ENCODE peak calls at places on chromosomes 16 and 17, in five cellular contexts. O is Panc1, D is adrenal gland, N is spleen, F is PC-3. Z is an unnamed sample.

GRCh38 chr16:87832137-87832527 is 37.2 kb downstream of the SLC7A5 start:
- DNase-seq in N (no peak), O (no peak), D (no peak), F (no peak), Z (no peak)

GRCh38 chr17:47099451-47099986 is 89.6 kb downstream of the CDC27 start:
- DNase-seq in D (no peak), F (no peak), N (no peak), O (no peak), Z (no peak)

GRCh38 chr17:54754560-54754959 is 146.1 kb upstream of the TOM1L1 start:
- DNase-seq in F (no peak), O (no peak), D (no peak), N (peak), Z (no peak)

GRCh38 chr16:57268804-57269800 is 15.4 kb downstream of the PLLP start:
- DNase-seq in N (no peak), O (no peak), F (no peak), D (peak), Z (no peak)

GRCh38 chr17:55089955-55090573 is 121.5 kb downstream of the STXBP4 start:
- DNase-seq in O (no peak), N (no peak), D (no peak), F (peak), Z (no peak)

GRCh38 chr17:38352245-38353083 is 820 bp downstream of the SOCS7 start:
- DNase-seq in D (peak), N (peak), F (peak), O (no peak), Z (no peak)

GRCh38 chr17:50533185-50533584 is 650 bp downstream of the EPN3 start:
- DNase-seq in F (no peak), O (no peak), N (no peak), D (no peak), Z (no peak)

GRCh38 chr16:21150375-21151001 is at the start of gene DNAH3:
- DNase-seq in D (no peak), O (no peak), N (no peak), F (no peak), Z (no peak)

GRCh38 chr17:7328840-7329359 is at the start of gene NEURL4:
- DNase-seq in O (no peak), D (no peak), N (no peak), F (peak), Z (no peak)

GRCh38 chr16:80231118-80231515 is 309.7 kb upstream of the DYNLRB2 start:
- DNase-seq in F (no peak), O (no peak), N (no peak), D (no peak), Z (no peak)

GRCh38 chr17:64009571-64010402 is 10.6 kb downstream of the ICAM2 start:
- DNase-seq in D (no peak), F (peak), O (no peak), N (no peak), Z (no peak)
- TF ChIP-seq CTCF in D (no peak), F (no peak), O (no peak), N (no peak), Z (no peak)

GRCh38 chr16:86806838-86807351 is 228.5 kb downstream of the FOXL1 start:
- DNase-seq in O (no peak), N (no peak), D (no peak), F (no peak), Z (peak)

GRCh38 chr16:86809458-86809955 is 231.2 kb downstream of the FOXL1 start:
- DNase-seq in N (no peak), D (no peak), F (peak), O (peak), Z (peak)

GRCh38 chr16:86808863-86809444 is 230.6 kb downstream of the FOXL1 start:
- DNase-seq in D (no peak), O (no peak), N (no peak), F (no peak), Z (no peak)

GRCh38 chr16:86805210-86805609 is 226.9 kb downstream of the FOXL1 start:
- DNase-seq in O (no peak), N (no peak), D (no peak), F (no peak), Z (no peak)

DNA sequence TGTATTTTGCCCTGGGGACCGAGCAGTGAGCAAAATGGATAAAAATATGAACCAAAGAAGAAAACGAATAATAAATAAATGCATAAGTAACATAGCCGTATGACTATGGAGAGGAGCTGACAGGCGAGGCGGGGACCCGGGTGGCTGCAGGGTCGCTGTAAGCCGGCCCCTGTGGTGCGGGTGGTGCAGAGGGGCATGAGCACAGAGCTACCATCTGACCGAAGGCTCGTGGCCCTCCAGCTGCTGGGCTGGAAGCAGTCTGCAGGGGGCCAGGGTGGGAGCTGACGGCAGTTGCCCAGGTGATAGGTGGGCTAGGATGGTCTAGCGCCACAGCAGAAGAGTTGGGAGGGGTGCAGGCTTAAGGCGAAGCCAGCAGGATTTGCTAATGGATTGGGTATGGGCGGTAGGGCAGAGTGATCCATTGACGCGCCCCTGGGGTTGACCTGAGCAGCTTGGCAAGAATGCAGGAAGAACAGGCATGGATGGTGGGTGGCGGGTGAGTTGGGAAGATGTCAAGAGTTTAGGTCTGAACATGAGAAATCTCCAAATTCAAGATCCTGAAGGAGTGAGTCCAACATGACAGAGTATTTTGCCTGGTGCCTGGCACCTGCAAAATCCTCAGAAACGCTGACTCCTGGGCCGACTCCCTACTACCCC is 228.0 kb downstream of the FOXL1 start:
- DNase-seq in O (no peak), N (no peak), D (no peak), F (no peak), Z (no peak)
- H3K4me3 ChIP-seq in O (no peak), N (no peak), D (no peak), F (no peak), Z (no peak)

DNA sequence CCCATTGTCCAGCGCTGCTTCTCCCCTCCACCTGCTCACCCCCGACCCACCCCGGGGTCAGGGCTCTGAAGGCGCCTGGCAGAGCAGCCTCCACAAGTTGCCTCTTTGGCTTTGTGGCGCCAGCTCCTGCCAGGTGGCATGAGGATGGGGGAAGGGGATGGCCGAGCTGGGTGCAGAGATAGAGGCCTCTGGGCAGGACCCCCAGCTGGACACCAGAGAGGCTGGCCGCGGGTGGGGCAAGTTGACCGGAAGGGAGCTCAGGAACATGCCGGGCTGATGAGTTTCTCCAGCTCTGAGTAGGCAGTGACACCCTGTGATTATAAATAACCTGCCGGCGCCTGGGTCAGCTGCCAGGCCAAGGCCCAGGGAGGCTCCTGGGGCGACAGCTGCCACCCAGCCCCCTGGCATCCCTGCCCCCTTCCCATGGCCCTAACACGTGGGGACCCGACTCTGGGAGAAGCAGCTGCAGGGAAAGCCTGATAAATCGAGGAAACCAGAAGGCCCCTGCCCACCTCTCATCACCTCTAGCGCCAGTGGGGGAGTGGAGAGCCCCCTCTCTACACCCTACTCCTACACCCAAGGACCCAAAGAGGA is 729 bp downstream of the P2RX5 start:
- DNase-seq in D (no peak), F (peak), N (no peak), O (no peak), Z (no peak)
- H3K27ac ChIP-seq in D (no peak), F (no peak), N (peak), O (peak), Z (no peak)

GRCh38 chr17:63445065-63445464 is 1.0 kb downstream of the CYB561 start:
- DNase-seq in N (no peak), F (peak), O (no peak), D (no peak), Z (no peak)

GRCh38 chr17:63446218-63446980 is at the start of gene CYB561:
- DNase-seq in N (peak), F (peak), D (peak), O (no peak), Z (no peak)

GRCh38 chr17:63446981-63447687 is 1.0 kb upstream of the CYB561 start:
- DNase-seq in O (no peak), F (peak), D (no peak), N (no peak), Z (no peak)

GRCh38 chr17:63444457-63444856 is 1.6 kb downstream of the CYB561 start:
- DNase-seq in O (no peak), N (no peak), D (no peak), F (no peak), Z (no peak)

GRCh38 chr17:63445571-63446217 is 412 bp downstream of the CYB561 start:
- DNase-seq in N (no peak), O (no peak), F (peak), D (peak), Z (no peak)
- TF ChIP-seq CTCF in N (no peak), O (peak), F (peak), D (peak), Z (peak)

GRCh38 chr16:70593544-70593943 is 52.8 kb upstream of the IL34 start:
- DNase-seq in N (no peak), O (no peak), D (no peak), F (no peak), Z (no peak)

GRCh38 chr16:70600730-70601129 is 45.6 kb upstream of the IL34 start:
- DNase-seq in N (no peak), F (no peak), D (no peak), O (no peak), Z (no peak)

GRCh38 chr16:70594569-70594968 is 51.8 kb upstream of the IL34 start:
- DNase-seq in O (no peak), N (no peak), F (peak), D (peak), Z (no peak)

GRCh38 chr16:70598937-70599503 is 47.3 kb upstream of the IL34 start:
- DNase-seq in N (no peak), D (peak), F (no peak), O (no peak), Z (no peak)

GRCh38 chr16:70597135-70597534 is 49.2 kb upstream of the IL34 start:
- DNase-seq in F (no peak), O (no peak), D (no peak), N (no peak), Z (no peak)
- H3K4me3 ChIP-seq in F (no peak), O (no peak), D (no peak), N (no peak), Z (no peak)

GRCh38 chr17:68468785-68469184 is 11.5 kb upstream of the WIPI1 start:
- DNase-seq in F (no peak), D (no peak), N (no peak), O (no peak), Z (no peak)
- H3K27ac ChIP-seq in F (no peak), D (no peak), N (no peak), O (no peak), Z (no peak)

DNA sequence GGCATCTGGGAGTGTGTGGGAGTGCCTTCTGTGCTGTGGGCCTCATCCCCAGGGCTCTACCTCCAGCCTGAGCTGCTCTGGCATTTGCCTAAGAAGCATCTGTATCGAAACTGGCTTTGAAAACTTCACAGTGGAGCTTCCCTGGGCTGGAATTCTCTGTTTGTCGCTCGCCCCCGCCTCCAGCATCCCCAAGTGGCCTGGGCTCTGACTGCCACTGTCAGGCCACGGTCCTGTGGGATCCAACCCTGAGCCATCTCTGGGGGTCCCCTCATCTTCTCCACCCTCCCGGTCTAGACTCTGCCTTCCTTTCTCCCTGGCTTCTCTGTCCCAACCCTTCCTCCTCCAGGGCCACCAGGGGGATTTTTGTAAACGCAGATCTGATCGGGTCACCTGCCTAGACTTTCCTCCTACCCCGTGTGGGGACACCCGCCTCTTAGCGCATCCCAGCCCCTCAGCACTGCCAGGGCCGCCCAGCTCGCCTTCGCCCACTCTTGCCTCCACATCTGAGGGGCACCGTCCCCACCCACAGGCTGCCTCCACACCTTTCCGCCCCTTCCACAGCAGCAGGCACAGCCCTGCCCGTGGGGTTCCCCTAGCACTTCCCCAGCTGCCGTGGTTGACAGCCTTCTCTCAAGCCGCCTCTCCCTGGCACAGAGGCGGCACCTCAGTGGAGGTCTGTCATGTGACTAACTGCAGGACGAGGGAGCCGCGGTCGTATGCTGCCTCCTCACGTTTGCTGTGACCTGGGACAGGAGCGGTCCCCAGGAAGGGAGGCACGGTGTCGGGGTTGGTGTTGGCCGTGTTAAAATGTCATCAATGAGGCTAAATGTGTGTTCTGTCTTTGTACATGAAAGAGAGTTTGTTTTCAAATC is 12.0 kb downstream of the TBC1D24 start:
- DNase-seq in O (no peak), D (peak), N (peak), F (no peak), Z (no peak)
- TF ChIP-seq CTCF in O (no peak), D (no peak), N (peak), F (no peak), Z (no peak)

Z was measured in AG04450.